ENCODE peak calls at places on chromosome 9, in eight cellular contexts. D is GM23248, U is astrocyte, M is neuronal stem cell, Y is mesenchymal stem cell, S is H1, Z is fibroblast of lung, V is GM23338. G is an unnamed sample.

GRCh38 chr9:69768716-69769115 is 8.9 kb upstream of the PTAR1 start:
- DNase-seq in D (peak), U (peak), M (no peak), Y (no peak), S (no peak), Z (peak), V (no peak), G (no peak)

GRCh38 chr9:86098793-86099694 is at the start of gene GOLM1:
- DNase-seq in D (peak), U (peak), M (peak), Y (peak), S (peak), Z (peak), V (peak), G (peak)

GRCh38 chr9:91060520-91061343 is 259.1 kb downstream of the SYK start:
- DNase-seq in D (peak), U (peak), M (no peak), Y (peak), S (peak), Z (peak), V (no peak), G (peak)

GRCh38 chr9:135146766-135147472 is 59.5 kb downstream of the OLFM1 start:
- DNase-seq in D (peak), U (no peak), M (no peak), Y (no peak), S (no peak), Z (no peak), V (no peak), G (no peak)

GRCh38 chr9:107486674-107487520 is 2.7 kb downstream of the KLF4 start:
- DNase-seq in D (peak), U (no peak), M (no peak), Y (peak), S (no peak), Z (no peak), V (peak), G (no peak)

GRCh38 chr9:13705913-13706312 is 426.4 kb upstream of the MPDZ start:
- DNase-seq in D (peak), U (peak), M (no peak), Y (peak), S (no peak), Z (peak), V (no peak), G (no peak)

GRCh38 chr9:2559212-2560152 is 62.1 kb upstream of the VLDLR start:
- DNase-seq in D (peak), U (peak), M (no peak), Y (peak), S (no peak), Z (peak), V (peak), G (peak)

GRCh38 chr9:107131108-107131799 is 151.8 kb upstream of the RAD23B start:
- DNase-seq in D (no peak), U (no peak), M (peak), Y (no peak), S (no peak), Z (no peak), V (no peak), G (peak)

GRCh38 chr9:112069318-112070169 is 105.6 kb downstream of the SUSD1 start:
- DNase-seq in D (peak), U (peak), M (no peak), Y (peak), S (no peak), Z (peak), V (no peak), G (no peak)

GRCh38 chr9:105248691-105249090 is 4.2 kb downstream of the SLC44A1 start:
- DNase-seq in D (no peak), U (no peak), M (no peak), Y (no peak), S (no peak), Z (no peak), V (no peak), G (no peak)

GRCh38 chr9:109329274-109330258 is 8.7 kb upstream of the EPB41L4B start:
- DNase-seq in D (peak), U (peak), M (no peak), Y (no peak), S (no peak), Z (peak), V (peak), G (peak)

GRCh38 chr9:99720455-99721050 is 101.1 kb upstream of the NR4A3 start:
- DNase-seq in D (peak), U (peak), M (no peak), Y (peak), S (no peak), Z (peak), V (no peak), G (no peak)

GRCh38 chr9:95005276-95006141 is 279.0 kb downstream of the AOPEP start:
- DNase-seq in D (peak), U (no peak), M (no peak), Y (peak), S (no peak), Z (no peak), V (peak), G (peak)

GRCh38 chr9:99445377-99445891 is 223.4 kb downstream of the SEC61B start:
- DNase-seq in D (peak), U (peak), M (no peak), Y (peak), S (no peak), Z (peak), V (no peak), G (peak)

GRCh38 chr9:129486496-129487306 is 134.2 kb downstream of the C9orf50 start:
- DNase-seq in D (peak), U (peak), M (no peak), Y (peak), S (no peak), Z (peak), V (no peak), G (no peak)

GRCh38 chr9:82140471-82140870 is 151.9 kb downstream of the SPATA31D1 start:
- DNase-seq in D (no peak), U (peak), M (no peak), Y (peak), S (no peak), Z (peak), V (no peak), G (peak)

GRCh38 chr9:99114846-99115500 is 10.1 kb downstream of the TGFBR1 start:
- DNase-seq in D (no peak), U (peak), M (no peak), Y (no peak), S (no peak), Z (peak), V (no peak), G (no peak)

GRCh38 chr9:137551656-137552534 is at the start of gene MRPL41:
- DNase-seq in D (peak), U (peak), M (peak), Y (peak), S (peak), Z (peak), V (peak), G (peak)

GRCh38 chr9:89523948-89524347 is 26.0 kb upstream of the SEMA4D start:
- DNase-seq in D (no peak), U (no peak), M (no peak), Y (peak), S (no peak), Z (no peak), V (no peak), G (no peak)

GRCh38 chr9:135512904-135513303 is 8.3 kb upstream of the LCN1 start:
- DNase-seq in D (no peak), U (peak), M (no peak), Y (no peak), S (no peak), Z (peak), V (no peak), G (no peak)

GRCh38 chr9:126471084-126471611 is 142.6 kb upstream of the LMX1B start:
- DNase-seq in D (peak), U (peak), M (no peak), Y (peak), S (no peak), Z (peak), V (no peak), G (no peak)

GRCh38 chr9:112884721-112885120 is 6.0 kb downstream of the SLC46A2 start:
- DNase-seq in D (no peak), U (no peak), M (no peak), Y (no peak), S (no peak), Z (no peak), V (no peak), G (peak)

GRCh38 chr9:98793031-98793430 is 3.3 kb downstream of the ANKS6 start:
- DNase-seq in D (no peak), U (no peak), M (no peak), Y (no peak), S (no peak), Z (no peak), V (no peak), G (no peak)

GRCh38 chr9:32486839-32487562 is 39.0 kb downstream of the RIGI start:
- DNase-seq in D (peak), U (peak), M (no peak), Y (no peak), S (no peak), Z (peak), V (no peak), G (peak)

GRCh38 chr9:14768561-14769234 is 46.2 kb upstream of the CER1 start:
- DNase-seq in D (peak), U (peak), M (peak), Y (peak), S (no peak), Z (peak), V (peak), G (peak)

GRCh38 chr9:136399176-136400037 is 563 bp downstream of the SNAPC4 start:
- DNase-seq in D (peak), U (no peak), M (no peak), Y (peak), S (no peak), Z (no peak), V (peak), G (peak)

GRCh38 chr9:72575673-72576072 is 54.3 kb downstream of the TMC1 start:
- DNase-seq in D (no peak), U (no peak), M (no peak), Y (peak), S (no peak), Z (no peak), V (no peak), G (no peak)

GRCh38 chr9:109641079-109641659 is 138.8 kb upstream of the PALM2AKAP2 start:
- DNase-seq in D (peak), U (no peak), M (no peak), Y (no peak), S (no peak), Z (no peak), V (no peak), G (no peak)

GRCh38 chr9:121640076-121640475 is 11.4 kb upstream of the DAB2IP start:
- DNase-seq in D (peak), U (no peak), M (no peak), Y (peak), S (peak), Z (peak), V (peak), G (no peak)

GRCh38 chr9:129487658-129488483 is 133.0 kb downstream of the C9orf50 start:
- DNase-seq in D (peak), U (peak), M (no peak), Y (peak), S (no peak), Z (peak), V (peak), G (peak)

GRCh38 chr9:108761530-108762347 is 94.0 kb downstream of the ACTL7B start:
- DNase-seq in D (peak), U (peak), M (peak), Y (peak), S (peak), Z (peak), V (peak), G (peak)

GRCh38 chr9:125558453-125559084 is 148.4 kb downstream of the MAPKAP1 start:
- DNase-seq in D (peak), U (peak), M (peak), Y (peak), S (peak), Z (peak), V (peak), G (peak)

GRCh38 chr9:99509900-99510299 is 287.8 kb downstream of the SEC61B start:
- DNase-seq in D (no peak), U (no peak), M (no peak), Y (no peak), S (no peak), Z (no peak), V (no peak), G (no peak)

GRCh38 chr9:113579270-113580040 is 115.9 kb downstream of the RGS3 start:
- DNase-seq in D (peak), U (no peak), M (no peak), Y (peak), S (no peak), Z (peak), V (no peak), G (no peak)

GRCh38 chr9:97237951-97238851 is 69.3 kb upstream of the CCDC180 start:
- DNase-seq in D (peak), U (peak), M (peak), Y (peak), S (peak), Z (peak), V (peak), G (peak)

GRCh38 chr9:94160594-94161501 is 76.6 kb downstream of the PTPDC1 start:
- DNase-seq in D (peak), U (no peak), M (no peak), Y (no peak), S (peak), Z (no peak), V (no peak), G (no peak)

GRCh38 chr9:68778635-68779034 is 73.6 kb downstream of the PIP5K1B start:
- DNase-seq in D (no peak), U (no peak), M (no peak), Y (no peak), S (no peak), Z (no peak), V (no peak), G (no peak)

GRCh38 chr9:20980713-20981481 is 50.5 kb downstream of the HACD4 start:
- DNase-seq in D (peak), U (peak), M (no peak), Y (peak), S (no peak), Z (peak), V (no peak), G (no peak)

GRCh38 chr9:2764371-2764770 is 47.1 kb downstream of the KCNV2 start:
- DNase-seq in D (no peak), U (peak), M (no peak), Y (peak), S (no peak), Z (peak), V (no peak), G (no peak)

GRCh38 chr9:120593955-120594277 is 13.9 kb upstream of the CDK5RAP2 start:
- DNase-seq in D (no peak), U (no peak), M (no peak), Y (no peak), S (no peak), Z (no peak), V (no peak), G (no peak)

DNA sequence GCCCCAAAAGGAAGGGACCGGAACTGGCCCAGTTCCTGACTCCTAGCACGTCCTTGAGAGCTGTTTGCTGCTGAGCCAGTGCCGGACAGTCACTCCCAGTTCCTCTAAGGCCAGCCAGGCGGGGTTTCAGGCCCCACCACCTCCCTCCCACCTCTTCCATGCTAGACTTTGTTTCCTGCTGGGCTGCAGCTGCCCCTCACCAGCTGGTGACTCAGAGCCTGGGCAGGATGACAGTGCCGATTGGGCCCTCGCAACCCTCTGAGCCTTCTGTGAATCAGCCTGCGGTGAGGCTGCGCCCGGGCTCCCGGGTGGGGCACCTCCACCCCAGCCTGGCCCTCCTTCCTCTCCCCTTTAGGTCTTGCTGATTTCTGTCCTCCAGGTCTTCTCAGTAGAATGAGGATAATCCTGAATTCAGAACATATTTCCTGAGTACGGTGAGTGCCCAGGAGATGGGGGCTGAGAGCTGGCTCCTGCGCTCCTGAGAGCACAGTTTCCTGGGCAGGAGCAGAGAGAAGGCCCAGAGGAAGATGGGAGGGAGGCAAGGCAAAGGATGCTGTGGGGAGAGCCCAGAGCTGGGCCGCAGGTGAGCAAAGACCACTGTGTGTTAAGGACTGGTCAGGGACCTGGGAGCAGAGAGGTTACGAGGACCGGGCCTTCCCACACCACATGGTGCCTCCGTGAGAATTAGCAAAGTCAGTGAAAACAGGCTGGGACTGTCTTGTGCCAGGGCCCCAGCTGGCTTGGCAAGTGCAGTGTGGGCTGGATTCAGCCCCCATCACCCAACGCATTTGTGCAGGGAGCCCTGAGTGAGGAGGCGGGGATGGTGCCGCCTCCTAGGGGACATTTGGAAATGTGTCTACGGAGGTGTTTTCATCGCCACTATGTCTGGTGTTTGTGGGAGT is 32.9 kb upstream of the STXBP1 start:
- DNase-seq in D (peak), U (peak), M (no peak), Y (peak), S (no peak), Z (peak), V (peak), G (peak)
- H3K4me3 ChIP-seq in D (peak), U (peak), M (peak), Y (no peak), S (no peak), Z (peak), V (no peak), G (peak)

DNA sequence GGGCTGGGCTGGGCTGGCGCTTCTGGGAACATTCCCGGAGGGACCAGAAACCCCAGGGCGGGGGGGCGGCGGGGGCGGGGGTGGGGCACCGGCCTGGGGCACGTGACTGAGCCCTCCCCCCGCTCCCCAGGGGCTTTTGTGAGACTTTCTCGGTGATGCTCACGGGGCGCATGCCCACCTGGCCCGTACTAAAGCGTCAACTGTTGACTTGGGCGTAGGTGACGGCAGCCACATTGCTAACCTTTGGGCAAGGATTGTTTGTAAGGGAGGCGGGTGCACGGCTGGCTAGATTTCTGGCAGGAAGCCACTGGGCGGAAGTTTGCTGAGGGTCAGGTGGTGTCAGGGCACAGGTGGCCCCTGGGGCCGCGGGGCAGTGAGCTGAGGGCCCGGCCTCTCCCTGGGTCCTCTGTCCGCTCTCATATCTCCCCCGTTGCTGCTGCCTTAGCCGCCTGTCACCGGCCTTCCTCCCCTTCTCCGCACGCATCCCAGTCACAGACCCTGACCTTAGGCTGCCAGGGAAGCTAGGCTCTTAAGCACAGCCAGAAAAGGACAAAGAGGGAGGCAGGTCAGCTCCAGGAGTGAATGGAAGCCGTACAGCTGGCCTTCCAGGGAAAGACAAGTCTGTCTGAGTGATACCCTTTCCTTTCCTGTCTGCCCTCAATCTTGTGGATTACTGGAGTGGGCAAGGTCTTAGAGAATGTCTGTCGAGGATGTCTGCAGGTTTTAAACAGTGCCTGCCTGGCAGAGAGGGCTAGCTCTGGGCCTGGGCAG is 812 bp downstream of the CACFD1 start:
- DNase-seq in D (peak), U (no peak), M (peak), Y (peak), S (peak), Z (peak), V (peak), G (peak)
- H2AFZ ChIP-seq in D (no peak), U (peak), M (peak), Y (peak), S (peak), Z (no peak), V (peak), G (peak)

GRCh38 chr9:80197661-80198060 is 625.9 kb downstream of the TLE4 start:
- DNase-seq in D (no peak), U (peak), M (no peak), Y (no peak), S (no peak), Z (peak), V (no peak), G (no peak)
- H3K4me3 ChIP-seq in D (no peak), U (no peak), M (no peak), Y (no peak), S (no peak), Z (no peak), V (no peak), G (no peak)

DNA sequence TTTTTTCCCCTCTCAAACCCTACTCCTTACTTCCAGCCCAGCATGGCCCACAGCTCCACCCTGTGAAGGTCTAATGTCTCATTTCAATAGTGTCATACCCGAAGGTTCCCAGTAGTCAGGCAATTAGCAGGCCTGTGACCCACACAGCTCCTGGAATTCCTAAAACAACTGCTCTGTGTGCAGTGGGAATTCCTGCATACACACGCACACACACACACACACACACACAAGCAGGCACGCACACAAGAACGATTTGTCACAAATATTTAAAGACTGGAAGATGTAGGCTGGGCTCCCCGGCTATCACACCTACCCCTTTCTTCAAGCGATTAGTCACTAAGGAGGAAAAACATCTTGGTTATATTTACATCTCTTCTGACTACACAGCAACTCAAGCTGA is 134.3 kb downstream of the FRMD3 start:
- DNase-seq in D (peak), U (peak), M (peak), Y (no peak), S (no peak), Z (peak), V (peak), G (peak)
- H2AFZ ChIP-seq in D (no peak), U (no peak), M (peak), Y (no peak), S (no peak), Z (no peak), V (no peak), G (no peak)

GRCh38 chr9:28832168-28832567 is 1258.9 kb upstream of the C9orf72 start:
- DNase-seq in D (no peak), U (no peak), M (no peak), Y (no peak), S (no peak), Z (no peak), V (no peak), G (no peak)
- H3K4me3 ChIP-seq in D (no peak), U (no peak), M (no peak), Y (no peak), S (no peak), Z (no peak), V (no peak), G (no peak)

GRCh38 chr9:130893250-130894101 is 3.1 kb downstream of the QRFP start:
- DNase-seq in D (no peak), U (no peak), M (no peak), Y (peak), S (no peak), Z (no peak), V (no peak), G (no peak)
- H2AFZ ChIP-seq in D (no peak), U (no peak), M (no peak), Y (no peak), S (no peak), Z (no peak), V (no peak), G (no peak)

DNA sequence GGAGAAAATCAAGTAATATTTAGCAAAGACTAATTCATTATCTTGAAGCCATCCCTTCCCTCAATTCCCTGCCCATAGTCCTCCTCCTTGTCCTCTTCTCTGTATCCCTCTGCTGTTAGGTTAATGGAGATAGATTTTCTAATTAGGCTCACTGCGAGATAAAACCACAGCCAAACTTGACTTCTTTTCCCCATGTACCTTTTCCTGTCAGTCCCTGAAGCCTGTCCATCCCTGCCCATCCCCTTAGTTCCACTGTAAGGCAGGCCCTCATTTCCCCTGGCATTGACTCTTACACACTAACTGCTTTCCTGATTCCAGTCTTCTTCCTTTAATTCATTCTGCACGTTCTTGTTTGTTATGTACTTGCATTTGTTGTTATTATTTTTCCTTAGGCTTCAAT is 1.2 kb downstream of the TLR4 start:
- DNase-seq in D (no peak), U (no peak), M (no peak), Y (peak), S (no peak), Z (no peak), V (no peak), G (no peak)
- H3K4me3 ChIP-seq in D (peak), U (peak), M (peak), Y (no peak), S (no peak), Z (no peak), V (no peak), G (peak)

G was measured in mammary epithelial cell.